ENCODE peak calls at places on chromosomes 13 and 19, in five cellular contexts. S is suprapubic skin, J is stomach, O is tibial nerve, W is K562. N is an unnamed sample.

GRCh38 chr13:51816604-51817254 is 12.8 kb upstream of the DHRS12 start:
- DNase-seq in J (no peak), W (peak), O (no peak), S (no peak), N (no peak)

GRCh38 chr19:38701455-38702063 is 42.7 kb downstream of the CAPN12 start:
- DNase-seq in J (no peak), S (no peak), W (no peak), O (no peak), N (no peak)

GRCh38 chr13:34162545-34162936 is 344.6 kb downstream of the RFC3 start:
- DNase-seq in O (no peak), W (no peak), J (no peak), S (no peak), N (no peak)

GRCh38 chr19:18167975-18168645 is 5.5 kb upstream of the IFI30 start:
- DNase-seq in S (no peak), O (no peak), W (peak), J (peak), N (peak)

GRCh38 chr19:35773020-35773809 is 2.1 kb upstream of the ARHGAP33 start:
- DNase-seq in O (no peak), J (no peak), W (no peak), S (no peak), N (peak)

GRCh38 chr19:21839966-21840365 is 4.0 kb upstream of the ZNF43 start:
- DNase-seq in J (no peak), S (no peak), W (no peak), O (no peak), N (no peak)

GRCh38 chr19:39531834-39532232 is 819 bp downstream of the EID2B start:
- DNase-seq in O (no peak), W (peak), J (no peak), S (peak), N (no peak)

GRCh38 chr13:72694314-72694713 is 33.1 kb downstream of the MZT1 start:
- DNase-seq in S (no peak), W (no peak), O (no peak), J (no peak), N (no peak)

GRCh38 chr13:105572401-105572800 is 963.1 kb downstream of the EFNB2 start:
- DNase-seq in S (no peak), J (no peak), O (no peak), W (no peak), N (no peak)

GRCh38 chr13:110499621-110500281 is 61.8 kb downstream of the RAB20 start:
- DNase-seq in J (no peak), W (no peak), O (no peak), S (no peak), N (no peak)

GRCh38 chr19:45578861-45579260 is 5.7 kb downstream of the OPA3 start:
- DNase-seq in W (no peak), J (no peak), S (no peak), O (no peak), N (no peak)

GRCh38 chr19:33202546-33203507 is 8.7 kb downstream of the LRP3 start:
- DNase-seq in J (no peak), O (no peak), W (no peak), S (no peak), N (no peak)

GRCh38 chr13:66001136-66001535 is 1229.0 kb downstream of the PCDH9 start:
- DNase-seq in W (no peak), J (no peak), O (no peak), S (no peak), N (no peak)

GRCh38 chr19:7292950-7293794 is 1.0 kb downstream of the INSR start:
- DNase-seq in S (peak), W (no peak), O (no peak), J (peak), N (no peak)

GRCh38 chr13:46553521-46553885 is 533 bp downstream of the LRCH1 start:
- DNase-seq in O (peak), S (no peak), W (no peak), J (no peak), N (no peak)

GRCh38 chr19:7348587-7349230 is at the start of gene ARHGEF18:
- DNase-seq in S (no peak), O (no peak), W (no peak), J (no peak), N (no peak)

GRCh38 chr13:101726681-101727080 is 274.2 kb downstream of the ITGBL1 start:
- DNase-seq in O (no peak), J (no peak), S (no peak), W (no peak), N (no peak)
- TF ChIP-seq POLR2A in O (no peak), J (no peak), S (no peak), W (no peak), N (no peak)

GRCh38 chr19:16447015-16447384 is 24.8 kb downstream of the EPS15L1 start:
- DNase-seq in O (peak), J (peak), W (peak), S (peak), N (no peak)
- TF ChIP-seq POLR2A in O (peak), J (no peak), W (no peak), S (no peak), N (no peak)

GRCh38 chr19:1199531-1199930 is 6.0 kb upstream of the STK11 start:
- DNase-seq in W (no peak), J (no peak), S (no peak), O (no peak), N (no peak)

GRCh38 chr19:1210227-1210538 is 4.6 kb downstream of the STK11 start:
- DNase-seq in J (no peak), W (no peak), O (no peak), S (no peak), N (no peak)

GRCh38 chr19:1206063-1206732 is 620 bp downstream of the STK11 start:
- DNase-seq in W (no peak), S (no peak), J (no peak), O (no peak), N (no peak)

GRCh38 chr19:1206733-1207301 is 1.2 kb downstream of the STK11 start:
- DNase-seq in S (no peak), O (no peak), W (peak), J (no peak), N (no peak)

GRCh38 chr19:1205114-1206062 is at the start of gene STK11:
- DNase-seq in J (peak), W (peak), S (peak), O (peak), N (peak)
- TF ChIP-seq POLR2A in J (no peak), W (peak), S (peak), O (peak), N (peak)

GRCh38 chr13:25288966-25289365 is 1.7 kb upstream of the MTMR6 start:
- DNase-seq in J (no peak), O (no peak), S (no peak), W (no peak), N (no peak)

GRCh38 chr13:25292301-25292700 is 5.0 kb upstream of the MTMR6 start:
- DNase-seq in O (no peak), W (peak), S (no peak), J (no peak), N (no peak)

GRCh38 chr13:25291691-25292090 is 4.4 kb upstream of the MTMR6 start:
- DNase-seq in S (no peak), W (no peak), O (no peak), J (no peak), N (no peak)

GRCh38 chr13:25286308-25286968 is 850 bp downstream of the MTMR6 start:
- DNase-seq in S (no peak), O (peak), W (peak), J (no peak), N (no peak)

DNA sequence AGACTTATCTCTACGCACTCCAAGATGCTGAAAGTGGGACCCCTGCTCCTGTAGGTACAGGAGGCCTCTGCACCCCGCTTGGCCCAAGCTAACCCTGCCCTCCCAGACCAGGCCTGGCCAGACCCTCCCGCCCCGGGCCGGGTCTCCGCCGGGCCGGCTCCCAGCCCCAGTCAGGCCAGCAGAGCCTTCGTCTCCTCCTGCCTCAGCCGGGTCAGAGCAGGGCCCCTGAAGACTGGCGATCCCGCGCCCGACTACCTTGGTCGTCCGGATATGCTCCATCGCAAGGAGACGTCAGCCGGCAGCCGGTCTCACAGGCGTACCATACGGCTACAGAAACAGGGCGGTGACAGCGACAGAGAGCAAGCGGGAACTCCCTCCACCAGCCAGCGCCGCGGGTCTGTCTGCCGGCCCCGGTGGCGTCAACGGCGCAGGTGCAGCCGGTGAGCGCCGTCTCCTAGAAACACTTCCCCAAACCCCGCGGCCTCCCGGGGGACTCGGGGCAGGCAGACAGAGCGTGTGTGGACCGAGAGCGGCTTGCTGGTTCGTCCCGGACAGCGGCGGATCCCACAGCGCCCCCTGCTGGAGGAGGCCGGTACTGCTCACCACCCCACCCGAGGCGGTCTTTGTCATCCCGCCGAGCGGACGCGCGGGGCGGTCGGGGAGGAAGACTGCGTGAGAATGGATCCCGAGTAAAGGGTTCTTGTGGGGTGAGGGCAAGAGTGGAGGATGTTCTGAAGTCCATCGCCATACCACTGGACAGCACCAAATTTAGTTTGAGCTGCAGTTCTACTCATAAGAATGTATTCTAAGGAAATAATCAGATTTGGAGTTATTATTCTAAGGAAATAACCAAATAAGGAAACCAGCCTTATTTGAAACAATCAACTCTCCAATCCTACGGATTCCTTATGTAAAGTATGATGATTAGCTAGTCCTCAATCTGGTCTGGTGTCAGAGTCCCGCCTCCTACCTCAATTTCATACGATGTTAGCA is at the start of gene MTMR6:
- DNase-seq in S (peak), J (peak), O (peak), W (peak), N (peak)
- TF ChIP-seq POLR2A in S (peak), J (no peak), O (peak), W (peak), N (peak)